ENCODE peak calls at places on chromosomes 11 and 22, in seven cellular contexts. One of them, this sample, is unnamed.
A peak's percentile ranks its signal among the peaks of the same experiment; 100 is the strongest.

GRCh38 chr11:64259533-64260067 is 8.3 kb downstream of the PLCB3 start:
- DNase-seq in tibial nerve: no peak
- DNase-seq in thoracic aorta: no peak
- DNase-seq in stimulated activated CD4-positive, alpha-beta T cell treated with anti-CD3 and anti-CD28 coated beads, Interleukin-15, amount 100 ng/mL, for 48 hours: no peak
- DNase-seq in NCI-H1417: no peak
- DNase-seq in skeletal muscle cell: no peak
- DNase-seq in A549: no peak
- DNase-seq in this sample: no peak

GRCh38 chr11:11416917-11417316 is 63.9 kb upstream of the CSNK2A3 start:
- DNase-seq in A549: peak; percentile 11
- DNase-seq in tibial nerve: no peak
- DNase-seq in stimulated activated CD4-positive, alpha-beta T cell treated with anti-CD3 and anti-CD28 coated beads, Interleukin-15, amount 100 ng/mL, for 48 hours: no peak
- DNase-seq in thoracic aorta: no peak
- DNase-seq in NCI-H1417: no peak
- DNase-seq in skeletal muscle cell: peak; percentile 32
- DNase-seq in this sample: no peak

GRCh38 chr11:90250970-90251369 is 28.1 kb upstream of the CHORDC1 start:
- DNase-seq in stimulated activated CD4-positive, alpha-beta T cell treated with anti-CD3 and anti-CD28 coated beads, Interleukin-15, amount 100 ng/mL, for 48 hours: no peak
- DNase-seq in thoracic aorta: no peak
- DNase-seq in NCI-H1417: peak; percentile 25
- DNase-seq in skeletal muscle cell: no peak
- DNase-seq in tibial nerve: no peak
- DNase-seq in A549: no peak
- DNase-seq in this sample: no peak

GRCh38 chr11:1082728-1083620 is 8.3 kb downstream of the MUC2 start:
- DNase-seq in NCI-H1417: no peak
- DNase-seq in A549: no peak
- DNase-seq in skeletal muscle cell: no peak
- DNase-seq in tibial nerve: no peak
- DNase-seq in stimulated activated CD4-positive, alpha-beta T cell treated with anti-CD3 and anti-CD28 coated beads, Interleukin-15, amount 100 ng/mL, for 48 hours: no peak
- DNase-seq in thoracic aorta: no peak
- DNase-seq in this sample: peak; percentile 8

GRCh38 chr11:6438979-6439571 is 1.7 kb downstream of the HPX start:
- DNase-seq in thoracic aorta: no peak
- DNase-seq in tibial nerve: peak; percentile 64
- DNase-seq in stimulated activated CD4-positive, alpha-beta T cell treated with anti-CD3 and anti-CD28 coated beads, Interleukin-15, amount 100 ng/mL, for 48 hours: no peak
- DNase-seq in A549: peak; percentile 68
- DNase-seq in skeletal muscle cell: peak; percentile 9
- DNase-seq in NCI-H1417: peak; percentile 73
- DNase-seq in this sample: no peak

GRCh38 chr22:42716649-42717127 is 4.0 kb downstream of the A4GALT start:
- DNase-seq in NCI-H1417: no peak
- DNase-seq in A549: no peak
- DNase-seq in tibial nerve: no peak
- DNase-seq in thoracic aorta: no peak
- DNase-seq in skeletal muscle cell: no peak
- DNase-seq in stimulated activated CD4-positive, alpha-beta T cell treated with anti-CD3 and anti-CD28 coated beads, Interleukin-15, amount 100 ng/mL, for 48 hours: no peak
- DNase-seq in this sample: no peak

GRCh38 chr11:116563028-116563712 is 209.6 kb downstream of the BUD13 start:
- DNase-seq in A549: peak; percentile 57
- DNase-seq in skeletal muscle cell: no peak
- DNase-seq in tibial nerve: no peak
- DNase-seq in thoracic aorta: no peak
- DNase-seq in NCI-H1417: peak; percentile 28
- DNase-seq in stimulated activated CD4-positive, alpha-beta T cell treated with anti-CD3 and anti-CD28 coated beads, Interleukin-15, amount 100 ng/mL, for 48 hours: no peak
- DNase-seq in this sample: no peak

GRCh38 chr22:37052386-37053309 is 1.1 kb downstream of the KCTD17 start:
- DNase-seq in tibial nerve: no peak
- DNase-seq in stimulated activated CD4-positive, alpha-beta T cell treated with anti-CD3 and anti-CD28 coated beads, Interleukin-15, amount 100 ng/mL, for 48 hours: no peak
- DNase-seq in skeletal muscle cell: no peak
- DNase-seq in thoracic aorta: no peak
- DNase-seq in NCI-H1417: no peak
- DNase-seq in A549: no peak
- DNase-seq in this sample: no peak

GRCh38 chr22:28716686-28717085 is 24.9 kb downstream of the CHEK2 start:
- DNase-seq in tibial nerve: no peak
- DNase-seq in stimulated activated CD4-positive, alpha-beta T cell treated with anti-CD3 and anti-CD28 coated beads, Interleukin-15, amount 100 ng/mL, for 48 hours: no peak
- DNase-seq in A549: no peak
- DNase-seq in thoracic aorta: no peak
- DNase-seq in skeletal muscle cell: peak; percentile 36
- DNase-seq in NCI-H1417: no peak
- DNase-seq in this sample: no peak

GRCh38 chr11:44007746-44008501 is 39.9 kb upstream of the ACCSL start:
- DNase-seq in stimulated activated CD4-positive, alpha-beta T cell treated with anti-CD3 and anti-CD28 coated beads, Interleukin-15, amount 100 ng/mL, for 48 hours: no peak
- DNase-seq in A549: no peak
- DNase-seq in thoracic aorta: no peak
- DNase-seq in tibial nerve: no peak
- DNase-seq in NCI-H1417: no peak
- DNase-seq in skeletal muscle cell: no peak
- DNase-seq in this sample: no peak

GRCh38 chr11:127875076-127875475 is 712.3 kb downstream of the ETS1 start:
- DNase-seq in A549: no peak
- DNase-seq in NCI-H1417: no peak
- DNase-seq in thoracic aorta: no peak
- DNase-seq in stimulated activated CD4-positive, alpha-beta T cell treated with anti-CD3 and anti-CD28 coated beads, Interleukin-15, amount 100 ng/mL, for 48 hours: no peak
- DNase-seq in skeletal muscle cell: no peak
- DNase-seq in tibial nerve: no peak
- DNase-seq in this sample: no peak

GRCh38 chr22:31969789-31970489 is 25.6 kb downstream of the YWHAH start:
- DNase-seq in A549: peak; percentile 76
- DNase-seq in tibial nerve: peak; percentile 27
- DNase-seq in stimulated activated CD4-positive, alpha-beta T cell treated with anti-CD3 and anti-CD28 coated beads, Interleukin-15, amount 100 ng/mL, for 48 hours: peak; percentile 31
- DNase-seq in NCI-H1417: peak; percentile 87
- DNase-seq in skeletal muscle cell: no peak
- DNase-seq in thoracic aorta: no peak
- DNase-seq in this sample: peak; percentile 63

GRCh38 chr22:20437253-20438065 is at the start of gene SCARF2:
- DNase-seq in A549: no peak
- DNase-seq in tibial nerve: no peak
- DNase-seq in stimulated activated CD4-positive, alpha-beta T cell treated with anti-CD3 and anti-CD28 coated beads, Interleukin-15, amount 100 ng/mL, for 48 hours: no peak
- DNase-seq in thoracic aorta: no peak
- DNase-seq in skeletal muscle cell: no peak
- DNase-seq in NCI-H1417: peak; percentile 25
- DNase-seq in this sample: no peak

GRCh38 chr11:8814923-8815240 is 96.1 kb upstream of the AKIP1 start:
- DNase-seq in A549: no peak
- DNase-seq in NCI-H1417: no peak
- DNase-seq in thoracic aorta: no peak
- DNase-seq in skeletal muscle cell: no peak
- DNase-seq in stimulated activated CD4-positive, alpha-beta T cell treated with anti-CD3 and anti-CD28 coated beads, Interleukin-15, amount 100 ng/mL, for 48 hours: no peak
- DNase-seq in tibial nerve: no peak
- DNase-seq in this sample: no peak

GRCh38 chr11:125448136-125448535 is 47.9 kb downstream of the FEZ1 start:
- DNase-seq in tibial nerve: no peak
- DNase-seq in skeletal muscle cell: no peak
- DNase-seq in thoracic aorta: no peak
- DNase-seq in A549: no peak
- DNase-seq in NCI-H1417: no peak
- DNase-seq in stimulated activated CD4-positive, alpha-beta T cell treated with anti-CD3 and anti-CD28 coated beads, Interleukin-15, amount 100 ng/mL, for 48 hours: no peak
- DNase-seq in this sample: no peak

GRCh38 chr11:68009391-68010000 is 631 bp upstream of the ALDH3B1 start:
- DNase-seq in A549: peak; percentile 76
- DNase-seq in NCI-H1417: peak; percentile 32
- DNase-seq in thoracic aorta: no peak
- DNase-seq in skeletal muscle cell: no peak
- DNase-seq in stimulated activated CD4-positive, alpha-beta T cell treated with anti-CD3 and anti-CD28 coated beads, Interleukin-15, amount 100 ng/mL, for 48 hours: no peak
- DNase-seq in tibial nerve: no peak
- DNase-seq in this sample: no peak

GRCh38 chr11:57458410-57459111 is 1.8 kb upstream of the RTN4RL2 start:
- DNase-seq in thoracic aorta: no peak
- DNase-seq in A549: peak; percentile 71
- DNase-seq in NCI-H1417: peak; percentile 61
- DNase-seq in tibial nerve: peak; percentile 50
- DNase-seq in stimulated activated CD4-positive, alpha-beta T cell treated with anti-CD3 and anti-CD28 coated beads, Interleukin-15, amount 100 ng/mL, for 48 hours: no peak
- DNase-seq in skeletal muscle cell: no peak
- DNase-seq in this sample: peak; percentile 39

GRCh38 chr11:128260398-128260797 is 327.0 kb downstream of the ETS1 start:
- DNase-seq in tibial nerve: no peak
- DNase-seq in NCI-H1417: no peak
- DNase-seq in A549: no peak
- DNase-seq in stimulated activated CD4-positive, alpha-beta T cell treated with anti-CD3 and anti-CD28 coated beads, Interleukin-15, amount 100 ng/mL, for 48 hours: no peak
- DNase-seq in thoracic aorta: no peak
- DNase-seq in skeletal muscle cell: no peak
- DNase-seq in this sample: no peak

This sample was measured in stimulated activated naive CD8-positive, alpha-beta T cell treated with anti-CD3 and anti-CD28 coated beads, Interleukin-15, amount 100 ng/mL, for 72 hours.